ENCODE peak calls at places on chromosomes 1 and 21, in ten cellular contexts. R is activated CD8-positive, alpha-beta memory T cell treated with anti-CD3 and anti-CD28 coated beads, Interleukin-2, amount 10 ng/mL, durations not matched to agents 7 days and 5 days; B is CD8-positive, alpha-beta T cell; L is activated CD8-positive, alpha-beta T cell treated with anti-CD3 and anti-CD28 coated beads, Interleukin-2, amount 10 ng/mL, durations not matched to agents 7 days and 5 days; D is activated CD4-positive, alpha-beta T cell treated with anti-CD3 and anti-CD28 coated beads for 24 hours; S is SK-N-MC; A is NB4; F is C1 segment of cervical spinal cord; Z is GM23338; M is T-helper 17 cell. E is an unnamed sample.

GRCh38 chr1:4120557-4121292 is 220.7 kb upstream of the C1orf174 start:
- DNase-seq in Z (no peak), B (no peak), F (no peak), L (no peak), S (no peak), D (no peak), M (no peak), R (no peak), A (no peak), E (no peak)

GRCh38 chr21:39094847-39095525 is 88.3 kb downstream of the PSMG1 start:
- DNase-seq in D (no peak), R (no peak), A (no peak), S (no peak), M (no peak), L (no peak), Z (no peak), F (no peak), B (no peak), E (no peak)

GRCh38 chr1:56820755-56821461 is 1.7 kb upstream of the FYB2 start:
- DNase-seq in S (peak), F (peak), B (peak), A (peak), L (peak), M (peak), R (peak), D (peak), Z (peak), E (peak)

GRCh38 chr1:201125019-201125418 is 2.0 kb downstream of the ASCL5 start:
- DNase-seq in Z (no peak), F (no peak), D (no peak), A (no peak), R (no peak), M (no peak), S (no peak), L (no peak), B (no peak), E (no peak)

GRCh38 chr1:33393991-33394390 is 36.9 kb downstream of the PHC2 start:
- DNase-seq in F (no peak), M (no peak), L (no peak), R (no peak), B (no peak), A (no peak), S (no peak), Z (no peak), D (no peak), E (no peak)

GRCh38 chr1:100050139-100050538 is 80.3 kb downstream of the SLC35A3 start:
- DNase-seq in M (no peak), D (no peak), F (no peak), L (no peak), R (no peak), S (no peak), Z (no peak), A (no peak), B (no peak), E (no peak)

GRCh38 chr1:26190373-26190987 is at the start of gene CATSPER4:
- DNase-seq in D (no peak), A (peak), S (no peak), B (no peak), M (no peak), Z (peak), R (no peak), L (no peak), F (no peak), E (peak)

GRCh38 chr21:44418876-44419230 is 36.5 kb upstream of the LRRC3 start:
- DNase-seq in D (no peak), L (no peak), Z (no peak), M (no peak), B (no peak), F (no peak), R (no peak), A (no peak), S (no peak), E (no peak)

GRCh38 chr1:240210026-240210425 is 118.3 kb downstream of the FMN2 start:
- DNase-seq in M (no peak), R (no peak), D (no peak), A (no peak), S (no peak), L (no peak), F (no peak), Z (no peak), B (no peak), E (no peak)

GRCh38 chr21:42845296-42845965 is 33.9 kb downstream of the WDR4 start:
- DNase-seq in F (peak), R (no peak), M (no peak), Z (no peak), B (no peak), L (no peak), S (no peak), A (no peak), D (no peak), E (no peak)